ENCODE peak calls at places on chromosomes 13 and 19, in five cellular contexts. T is transverse colon, O is ovary, V is stomach, P is SK-N-SH. K is an unnamed sample.

GRCh38 chr19:34962281-34962944 is 1.6 kb downstream of the ZNF792 start:
- DNase-seq in T (no peak), V (no peak), P (peak; percentile 72), O (no peak), K (no peak)

GRCh38 chr19:19098703-19099632 is 35.2 kb downstream of the SLC25A42 start:
- DNase-seq in T (no peak), O (no peak), P (no peak), V (no peak), K (no peak)

GRCh38 chr13:91193358-91193757 is 154.1 kb upstream of the MIR17HG start:
- DNase-seq in P (no peak), O (no peak), V (no peak), T (no peak), K (no peak)

GRCh38 chr13:79307866-79308298 is 98.2 kb downstream of the RBM26 start:
- DNase-seq in V (no peak), O (peak; percentile 30), T (no peak), P (no peak), K (no peak)

GRCh38 chr13:39263531-39263930 is 225.3 kb downstream of the NHLRC3 start:
- DNase-seq in O (no peak), V (no peak), P (no peak), T (no peak), K (no peak)

GRCh38 chr19:51131780-51132680 is 7.3 kb downstream of the SIGLEC9 start:
- DNase-seq in P (peak; percentile 34), O (peak; percentile 76), T (peak; percentile 31), V (peak; percentile 56), K (peak; percentile 70)

GRCh38 chr19:47020992-47021496 is 1.4 kb downstream of the NPAS1 start:
- DNase-seq in V (no peak), O (no peak), P (peak; percentile 65), T (no peak), K (no peak)

GRCh38 chr19:29260477-29261317 is 47.7 kb upstream of the UQCRFS1 start:
- DNase-seq in V (no peak), O (no peak), P (peak; percentile 52), T (no peak), K (no peak)

GRCh38 chr13:35256459-35257148 is 219.9 kb downstream of the MAB21L1 start:
- DNase-seq in P (no peak), V (no peak), T (no peak), O (no peak), K (no peak)

GRCh38 chr19:5142725-5143097 is 173.8 kb downstream of the KDM4B start:
- DNase-seq in O (no peak), P (no peak), V (no peak), T (no peak), K (no peak)

GRCh38 chr13:106942558-106942957 is 374.6 kb upstream of the ARGLU1 start:
- DNase-seq in V (no peak), O (no peak), P (no peak), T (no peak), K (no peak)

GRCh38 chr19:5131866-5132561 is 163.1 kb downstream of the KDM4B start:
- DNase-seq in V (no peak), P (no peak), T (no peak), O (no peak), K (no peak)

GRCh38 chr19:12668346-12668745 is 1.7 kb downstream of the WDR83 start:
- DNase-seq in V (no peak), O (no peak), T (no peak), P (no peak), K (no peak)

GRCh38 chr19:45793178-45793564 is 526 bp upstream of the DMWD start:
- DNase-seq in P (no peak), O (no peak), V (no peak), T (no peak), K (no peak)

GRCh38 chr13:21749410-21749809 is 78.5 kb downstream of the FGF9 start:
- DNase-seq in V (no peak), O (no peak), T (no peak), P (no peak), K (no peak)

GRCh38 chr19:30123611-30124010 is 181.6 kb downstream of the URI1 start:
- DNase-seq in T (no peak), O (no peak), P (no peak), V (no peak), K (no peak)

GRCh38 chr19:48906324-48906723 is 6.2 kb downstream of the NUCB1 start:
- DNase-seq in T (no peak), P (no peak), O (no peak), V (no peak), K (no peak)
- H3K4me3 ChIP-seq in T (no peak overlapping the region), P (no peak overlapping the region), O (no peak overlapping the region), V (no peak overlapping the region), K (no peak overlapping the region)

GRCh38 chr13:25660996-25661395 is 289.2 kb downstream of the ATP8A2 start:
- DNase-seq in T (no peak), P (no peak), V (no peak), O (no peak), K (no peak)
- TF ChIP-seq EP300 in T (no peak), P (no peak), V (no peak), O (no peak), K (no peak)

DNA sequence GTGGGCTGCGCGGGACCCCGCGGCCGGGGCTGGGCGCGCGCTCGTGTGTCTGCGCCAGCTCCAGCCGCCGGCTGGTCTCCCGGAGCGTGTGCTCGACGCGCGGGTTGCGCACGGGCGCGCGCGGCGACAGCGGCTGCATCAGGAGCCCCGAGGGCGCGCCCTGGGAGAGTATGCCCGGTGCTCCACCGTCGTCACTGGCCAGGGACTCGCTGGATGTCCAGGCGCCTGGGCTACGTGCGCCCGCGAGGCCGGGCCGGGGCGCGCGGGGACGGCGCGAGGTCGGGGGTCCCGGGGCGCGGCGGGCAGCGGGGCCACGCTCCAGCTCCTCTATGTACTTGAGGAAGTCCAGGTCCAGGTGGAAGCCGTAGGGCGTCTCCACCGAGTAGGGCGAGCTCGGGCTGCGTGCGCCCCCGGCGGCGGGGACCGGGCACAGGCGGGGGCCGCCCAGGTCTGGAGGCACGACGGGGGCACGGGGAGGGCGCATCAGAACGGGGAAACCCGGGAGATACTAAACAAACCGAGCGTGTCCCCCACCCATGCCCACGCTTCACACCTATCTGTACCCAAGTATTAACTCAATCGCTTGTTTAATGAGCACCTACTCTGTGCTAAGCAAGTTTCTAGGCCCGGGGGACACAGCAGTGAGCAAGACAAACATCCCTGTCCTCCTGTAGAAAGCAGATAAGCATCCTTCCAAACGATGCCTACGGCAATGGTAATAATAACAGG is 7.6 kb downstream of the KANK3 start:
- DNase-seq in O (no peak), P (peak; percentile 61), T (peak; percentile 20), V (no peak), K (no peak)
- TF ChIP-seq CTCF in O (no peak), P (peak; percentile 29), T (no peak), V (no peak), K (no peak)

GRCh38 chr13:113724016-113724758 is 34.8 kb upstream of the TMEM255B start:
- DNase-seq in O (no peak), T (no peak), V (no peak), P (no peak), K (no peak)
- H3K4me3 ChIP-seq in O (no peak overlapping the region), T (no peak overlapping the region), V (peak overlapping the region; percentile 48), P (peak overlapping the region; percentile 71), K (peak overlapping the region; percentile 38)

GRCh38 chr19:9828551-9829063 is 889 bp downstream of the UBL5 start:
- DNase-seq in T (no peak), P (no peak), O (no peak), V (no peak), K (no peak)

GRCh38 chr19:9823816-9824215 is 3.9 kb upstream of the UBL5 start:
- DNase-seq in T (no peak), P (no peak), V (no peak), O (no peak), K (no peak)

GRCh38 chr19:9827325-9828238 is at the start of gene UBL5:
- DNase-seq in T (peak; percentile 94), V (peak; percentile 92), P (peak; percentile 95), O (peak; percentile 83), K (peak; percentile 94)
- TF ChIP-seq EP300 in T (no peak), V (no peak), P (no peak), O (no peak), K (no peak)

GRCh38 chr13:31200636-31200970 is 828 bp downstream of the B3GLCT start:
- DNase-seq in T (peak; percentile 63), O (peak; percentile 38), P (no peak), V (peak; percentile 50), K (peak; percentile 72)
- TF ChIP-seq CTCF in T (no peak), O (no peak), P (no peak), V (no peak), K (no peak)

GRCh38 chr19:17088552-17088951 is 13.0 kb downstream of the MYO9B start:
- DNase-seq in V (no peak), O (no peak), P (no peak), T (no peak), K (no peak)

GRCh38 chr19:17086811-17087210 is 11.2 kb downstream of the MYO9B start:
- DNase-seq in P (no peak), T (no peak), O (no peak), V (no peak), K (no peak)

GRCh38 chr19:17091758-17092333 is 16.3 kb downstream of the MYO9B start:
- DNase-seq in P (no peak), T (peak; percentile 54), O (no peak), V (peak; percentile 43), K (no peak)

GRCh38 chr19:17090501-17091074 is 15.0 kb downstream of the MYO9B start:
- DNase-seq in O (no peak), T (no peak), V (no peak), P (no peak), K (no peak)

DNA sequence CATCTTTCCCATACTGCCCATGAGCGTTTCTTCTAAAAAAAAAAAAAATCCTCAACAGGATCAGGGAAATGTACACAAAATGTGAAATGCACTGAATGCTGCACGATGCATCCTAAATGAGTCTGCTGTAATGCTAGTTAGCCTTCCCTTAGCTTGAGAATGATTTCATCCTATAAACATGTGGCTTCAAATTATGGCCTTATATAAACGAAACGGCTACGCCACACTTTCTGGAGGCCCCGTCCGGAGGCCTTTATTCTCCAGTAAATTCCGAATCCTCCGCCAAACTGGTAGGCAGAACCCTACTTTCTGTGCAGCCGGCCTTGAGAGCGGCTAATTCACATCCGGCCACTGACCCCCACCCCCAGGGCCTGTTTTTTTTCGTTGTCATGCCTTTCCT is 13.7 kb downstream of the MYO9B start:
- DNase-seq in T (no peak), O (no peak), V (no peak), P (no peak), K (no peak)
- H3K4me3 ChIP-seq in T (no peak overlapping the region), O (no peak overlapping the region), V (no peak overlapping the region), P (peak overlapping the region; percentile 28), K (no peak overlapping the region)

K was measured in sigmoid colon.